ENCODE peak calls at places on chromosome 10, in six cellular contexts. Y, V, C, N, I and A are unnamed samples. For H3K27me3 and H3K9me3, the result is how much of the 10 kb centered on the place peaks cover.

GRCh38 chr10:125868372-125868975 is 12.6 kb downstream of the DHX32 start:
- DNase-seq in Y (no peak), V (no peak), C (no peak), N (peak), I (peak), A (no peak)

GRCh38 chr10:94274142-94274787 is 88.5 kb downstream of the NOC3L start:
- DNase-seq in Y (peak), V (no peak), C (peak), N (peak), I (no peak), A (no peak)

GRCh38 chr10:33734393-33735110 is 400.1 kb upstream of the NRP1 start:
- DNase-seq in Y (no peak), V (no peak), C (no peak), N (peak), I (no peak), A (no peak)

GRCh38 chr10:51700228-51700835 is 937 bp upstream of the CSTF2T start:
- DNase-seq in Y (peak), V (no peak), C (no peak), N (peak), I (no peak), A (no peak)

GRCh38 chr10:124095096-124095495 is 1.7 kb upstream of the CHST15 start:
- DNase-seq in Y (no peak), V (no peak), C (no peak), N (no peak), I (no peak), A (no peak)

GRCh38 chr10:62426086-62426485 is 51.9 kb downstream of the ZNF365 start:
- DNase-seq in Y (no peak), V (no peak), C (no peak), N (peak), I (peak), A (no peak)

GRCh38 chr10:132858121-132859081 is 72.5 kb upstream of the NKX6-2 start:
- DNase-seq in Y (peak), V (no peak), C (no peak), N (no peak), I (no peak), A (peak)

GRCh38 chr10:87720665-87721064 is 61.0 kb downstream of the PAPSS2 start:
- DNase-seq in Y (no peak), V (no peak), C (no peak), N (no peak), I (no peak), A (no peak)

GRCh38 chr10:8278099-8278498 is 223.6 kb downstream of the GATA3 start:
- DNase-seq in Y (no peak), V (no peak), C (no peak), N (no peak), I (no peak), A (no peak)

GRCh38 chr10:75547391-75548298 is 116.2 kb downstream of the LRMDA start:
- DNase-seq in Y (no peak), V (no peak), C (no peak), N (peak), I (no peak), A (no peak)

GRCh38 chr10:32329061-32329460 is 17.9 kb downstream of the EPC1 start:
- DNase-seq in Y (no peak), V (no peak), C (no peak), N (no peak), I (no peak), A (no peak)

GRCh38 chr10:63976538-63976937 is 455.3 kb downstream of the REEP3 start:
- DNase-seq in Y (no peak), V (no peak), C (no peak), N (peak), I (peak), A (no peak)

GRCh38 chr10:130363899-130364298 is 227.7 kb downstream of the GLRX3 start:
- DNase-seq in Y (no peak), V (no peak), C (no peak), N (no peak), I (no peak), A (no peak)

GRCh38 chr10:15813415-15813814 is 46.9 kb downstream of the MINDY3 start:
- DNase-seq in Y (no peak), V (no peak), C (no peak), N (peak), I (no peak), A (no peak)

GRCh38 chr10:97072851-97073665 is 112.7 kb downstream of the SLIT1 start:
- DNase-seq in Y (peak), V (peak), C (peak), N (peak), I (peak), A (peak)

GRCh38 chr10:59383436-59383835 is 21.1 kb upstream of the FAM13C start:
- DNase-seq in Y (no peak), V (no peak), C (no peak), N (peak), I (no peak), A (no peak)
- H3K27ac ChIP-seq in Y (peak), V (no peak), C (peak), N (peak), I (no peak), A (no peak)

GRCh38 chr10:29255117-29255516 is 33.8 kb upstream of the LYZL1 start:
- DNase-seq in Y (no peak), V (no peak), C (no peak), N (no peak), I (no peak), A (no peak)

GRCh38 chr10:29256019-29256418 is 32.9 kb upstream of the LYZL1 start:
- DNase-seq in Y (no peak), V (no peak), C (no peak), N (no peak), I (no peak), A (no peak)

GRCh38 chr10:29256531-29256930 is 32.3 kb upstream of the LYZL1 start:
- DNase-seq in Y (no peak), V (no peak), C (no peak), N (no peak), I (no peak), A (no peak)

GRCh38 chr10:29254123-29255046 is 34.5 kb upstream of the LYZL1 start:
- DNase-seq in Y (no peak), V (no peak), C (no peak), N (peak), I (no peak), A (no peak)

DNA sequence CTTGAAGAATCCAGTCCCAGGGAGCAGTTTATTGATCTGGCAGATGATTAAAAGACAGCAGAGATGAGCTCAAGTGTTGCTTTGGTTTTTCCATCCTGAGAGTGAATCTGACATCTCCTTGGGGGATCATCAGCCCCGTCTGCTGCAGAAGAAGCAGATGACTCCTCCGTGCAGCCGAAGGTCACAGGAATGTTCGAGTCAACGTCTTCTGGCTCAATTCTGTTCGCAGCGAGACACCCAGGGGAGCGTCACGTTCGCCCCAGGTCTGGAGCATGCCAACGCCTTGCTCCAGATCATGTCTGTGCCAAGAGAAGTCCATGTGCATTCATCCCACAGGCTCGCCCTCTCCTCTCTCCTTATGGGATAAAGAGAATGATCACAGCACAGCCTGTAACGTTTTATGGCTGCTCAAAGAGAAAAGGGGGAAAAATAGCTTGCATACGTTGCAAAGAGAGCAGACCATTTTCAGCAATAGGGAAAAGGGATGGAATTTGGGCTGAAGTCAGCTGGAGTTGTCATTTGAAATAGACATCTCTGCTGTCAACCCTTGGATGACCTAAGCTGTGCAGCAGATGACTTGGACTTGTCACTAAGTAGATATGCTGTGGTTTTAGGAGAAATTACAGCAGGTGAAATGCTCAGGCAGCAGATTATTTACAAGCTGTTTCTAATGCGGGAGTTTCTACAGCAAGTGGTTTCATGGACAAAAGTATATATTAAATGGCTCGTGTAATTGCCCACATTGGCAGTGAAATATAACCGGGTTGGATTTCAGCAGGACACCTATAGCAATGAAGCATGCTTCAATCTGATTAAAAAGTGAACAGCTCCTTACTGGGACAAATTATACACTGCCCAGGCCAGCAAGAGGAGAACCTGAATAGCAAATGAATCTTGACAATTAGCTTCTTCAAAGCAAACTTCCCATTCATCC is 35.5 kb upstream of the LYZL1 start:
- DNase-seq in Y (no peak), V (no peak), C (no peak), N (no peak), I (no peak), A (no peak)
- H3K27me3 ChIP-seq in Y (under half), V (under half), C (under half), N (under half), I (half or more), A (under half)

DNA sequence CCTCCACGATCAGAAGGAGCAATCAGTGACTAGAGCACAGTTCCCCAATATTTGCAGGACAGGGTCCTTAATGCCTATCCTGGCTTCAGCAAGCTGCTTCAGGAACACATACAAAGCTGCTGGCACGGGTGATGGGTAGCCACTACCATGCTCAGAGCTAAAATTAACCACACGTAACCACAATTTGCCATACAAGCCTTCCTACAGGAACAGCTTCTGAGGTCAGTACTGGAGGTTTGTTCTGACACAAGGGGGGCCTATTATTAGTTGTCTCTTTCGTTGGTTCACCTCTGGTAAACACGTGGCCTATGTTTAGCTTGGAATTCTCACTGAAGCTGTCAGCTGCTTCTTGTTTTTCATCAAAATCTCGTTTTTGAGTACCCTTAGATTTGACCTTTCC is 41.1 kb downstream of the ZNF248 start:
- DNase-seq in Y (no peak), V (no peak), C (no peak), N (no peak), I (no peak), A (no peak)
- H3K9me3 ChIP-seq in Y (half or more), V (under half), C (under half), N (under half), I (under half), A (half or more)

GRCh38 chr10:45419673-45420020 is 45.6 kb downstream of the ALOX5 start:
- DNase-seq in Y (no peak), V (no peak), C (no peak), N (no peak), I (no peak), A (no peak)
- H3K27ac ChIP-seq in Y (peak), V (peak), C (peak), N (no peak), I (no peak), A (peak)

DNA sequence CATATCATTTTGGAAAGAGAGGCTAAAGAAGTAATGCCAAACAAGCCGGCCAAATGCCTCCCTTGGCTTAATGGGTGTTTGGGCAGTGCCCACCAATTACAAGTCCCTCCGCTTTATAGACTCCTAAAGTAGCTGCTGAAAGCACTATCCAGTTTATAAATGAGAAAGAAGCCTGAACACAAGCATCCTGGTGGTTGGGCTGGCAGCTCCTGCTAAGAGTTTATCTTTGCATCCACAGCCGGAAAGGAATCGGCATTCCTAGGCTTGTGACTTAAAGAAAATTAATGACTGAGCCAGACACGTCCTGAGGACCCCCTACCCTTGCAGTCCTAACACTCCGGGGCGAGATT is 13.1 kb upstream of the NKX2-3 start:
- DNase-seq in Y (no peak), V (no peak), C (no peak), N (no peak), I (no peak), A (no peak)
- H3K27me3 ChIP-seq in Y (half or more), V (under half), C (half or more), N (half or more), I (under half), A (half or more)

GRCh38 chr10:6885284-6885683 is 305.2 kb upstream of the PRKCQ start:
- DNase-seq in Y (no peak), V (no peak), C (no peak), N (no peak), I (no peak), A (no peak)
- H3K9me3 ChIP-seq in Y (under half), V (under half), C (under half), N (under half), I (under half), A (under half)

DNA sequence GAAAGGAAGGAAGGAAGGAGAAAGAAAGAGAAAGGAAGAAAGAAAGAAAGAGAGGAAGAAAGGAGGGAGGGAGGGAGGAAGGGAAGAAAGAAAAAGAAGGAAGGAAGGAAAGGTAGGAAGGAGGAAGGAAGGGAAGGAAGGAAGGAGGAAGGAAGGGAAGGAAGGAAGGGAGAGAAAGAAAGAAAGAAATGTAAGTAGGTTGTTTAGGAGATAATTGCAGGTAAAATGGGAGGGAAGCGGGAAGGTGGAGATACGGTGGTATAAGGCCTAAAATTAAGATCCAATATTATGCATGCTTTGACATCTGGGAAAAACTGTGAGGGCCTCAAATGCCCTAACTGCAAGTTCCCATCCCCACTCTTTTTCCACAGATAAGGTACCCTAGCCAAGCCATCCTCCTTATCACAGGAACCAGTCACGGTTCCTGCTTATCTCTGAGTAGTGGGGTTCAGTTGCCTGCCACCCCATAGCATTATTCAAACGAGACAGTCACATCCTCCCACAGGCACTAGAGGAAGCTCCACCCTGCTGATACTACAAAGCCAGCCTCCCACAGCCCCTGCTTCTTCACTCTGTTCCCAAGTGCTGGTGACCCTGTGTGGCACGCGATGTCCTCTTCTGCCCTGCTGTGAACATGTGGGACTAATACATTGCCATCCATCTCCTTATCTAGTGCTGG is 28.7 kb downstream of the ST8SIA6 start:
- DNase-seq in Y (no peak), V (peak), C (no peak), N (no peak), I (no peak), A (peak)
- H3K27ac ChIP-seq in Y (no peak), V (peak), C (no peak), N (no peak), I (no peak), A (peak)

DNA sequence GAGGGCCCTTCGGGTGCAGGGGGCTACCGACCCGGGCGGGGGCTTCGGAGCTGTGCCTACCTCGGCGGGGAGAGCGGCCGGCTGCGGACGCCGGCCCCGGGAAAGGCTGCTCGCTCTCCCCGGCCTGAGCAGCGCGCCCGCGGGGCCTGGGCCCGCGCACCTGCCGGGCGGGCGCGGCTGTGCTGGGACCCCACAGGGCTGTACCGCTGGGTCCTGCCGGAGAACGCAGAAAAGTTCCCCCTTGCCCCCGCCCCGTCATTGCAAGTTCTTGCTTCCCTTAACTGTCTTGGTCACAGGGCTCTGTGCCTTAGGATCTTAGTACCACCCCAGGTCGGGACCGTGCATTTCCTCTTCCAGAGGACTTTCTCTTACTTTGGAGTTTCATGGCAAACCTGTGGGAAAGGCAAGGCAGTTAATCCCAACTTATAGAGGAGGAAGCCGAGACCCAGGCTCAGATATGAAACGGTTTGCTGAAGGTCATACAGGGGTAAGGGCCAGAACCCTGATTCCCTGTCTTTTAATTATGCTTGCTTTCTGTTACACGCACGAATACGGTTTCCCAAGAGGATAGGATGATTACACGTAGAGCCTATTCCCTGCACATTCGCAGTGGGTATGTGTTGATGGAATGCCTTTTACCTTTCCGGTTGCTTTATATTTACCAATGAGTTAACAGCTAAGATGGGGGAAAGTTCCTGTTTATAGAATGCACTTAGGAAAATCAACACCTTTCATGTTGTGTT is 662 bp downstream of the PCGF5 start:
- DNase-seq in Y (peak), V (peak), C (no peak), N (peak), I (no peak), A (no peak)
- H3K27me3 ChIP-seq in Y (under half), V (under half), C (under half), N (under half), I (under half), A (under half)